ENCODE peak calls at places on chromosome 5, in eight cellular contexts. Z, B, X, K, A, L, G and O are unnamed samples. For H3K4me1, the result is how much of the 10 kb centered on the place peaks cover.

GRCh38 chr5:90421136-90421535 is 11.6 kb upstream of the CETN3 start:
- DNase-seq in Z (peak), A (peak), K (no peak), B (peak), G (peak), L (no peak), X (no peak), O (no peak)

GRCh38 chr5:113520429-113520828 is 6.9 kb downstream of the YTHDC2 start:
- DNase-seq in B (peak), X (no peak), G (no peak), A (no peak), K (no peak), Z (no peak), L (peak), O (no peak)

GRCh38 chr5:65326912-65327311 is 154.8 kb downstream of the ADAMTS6 start:
- DNase-seq in K (no peak), L (no peak), G (no peak), B (peak), A (no peak), Z (no peak), X (no peak), O (no peak)

GRCh38 chr5:55160493-55161209 is 680 bp downstream of the GPX8 start:
- DNase-seq in K (no peak), B (peak), X (peak), Z (peak), A (no peak), L (no peak), G (no peak), O (peak)

GRCh38 chr5:113232667-113233066 is 202.1 kb downstream of the TSSK1B start:
- DNase-seq in G (no peak), B (no peak), Z (no peak), K (no peak), X (peak), A (no peak), L (no peak), O (no peak)

GRCh38 chr5:136036293-136036911 is 7.6 kb downstream of the TGFBI start:
- DNase-seq in L (no peak), G (no peak), Z (no peak), X (no peak), B (no peak), K (peak), A (no peak), O (no peak)

GRCh38 chr5:76855961-76856360 is 6.1 kb downstream of the S100Z start:
- DNase-seq in A (no peak), K (no peak), G (peak), B (no peak), Z (no peak), L (peak), X (no peak), O (no peak)

GRCh38 chr5:134714120-134714519 is 24.2 kb upstream of the CAMLG start:
- DNase-seq in A (no peak), X (no peak), K (no peak), B (no peak), Z (no peak), L (no peak), G (no peak), O (no peak)

GRCh38 chr5:82164957-82165698 is 113.0 kb downstream of the RPS23 start:
- DNase-seq in A (peak), B (peak), X (no peak), G (peak), Z (no peak), L (no peak), K (no peak), O (no peak)

GRCh38 chr5:159345861-159346260 is 15.6 kb upstream of the IL12B start:
- DNase-seq in G (no peak), A (no peak), Z (no peak), X (no peak), B (no peak), L (no peak), K (no peak), O (no peak)

GRCh38 chr5:132193165-132193694 is 34.4 kb downstream of the P4HA2 start:
- DNase-seq in Z (no peak), G (no peak), A (no peak), B (no peak), X (no peak), K (no peak), L (no peak), O (no peak)

GRCh38 chr5:111407562-111407961 is 104.8 kb downstream of the STARD4 start:
- DNase-seq in X (no peak), B (no peak), K (no peak), Z (no peak), L (no peak), G (no peak), A (no peak), O (no peak)

GRCh38 chr5:6478793-6479192 is 30.1 kb downstream of the UBE2QL1 start:
- DNase-seq in K (no peak), G (no peak), B (no peak), X (no peak), Z (no peak), A (peak), L (no peak), O (no peak)

GRCh38 chr5:12704955-12705354 is 800.7 kb upstream of the CTNND2 start:
- DNase-seq in A (no peak), Z (peak), L (no peak), K (no peak), X (no peak), G (no peak), B (no peak), O (no peak)

GRCh38 chr5:145203193-145203592 is 631.9 kb downstream of the PRELID2 start:
- DNase-seq in G (no peak), B (peak), Z (no peak), K (no peak), X (no peak), L (no peak), A (no peak), O (no peak)

GRCh38 chr5:112779531-112779930 is 41.8 kb downstream of the APC start:
- DNase-seq in A (no peak), B (peak), L (no peak), G (no peak), K (no peak), X (no peak), Z (no peak), O (no peak)

GRCh38 chr5:164335837-164336236 is 830.4 kb downstream of the MAT2B start:
- DNase-seq in K (no peak), X (no peak), G (no peak), B (peak), Z (no peak), L (no peak), A (no peak), O (no peak)

GRCh38 chr5:71740015-71740753 is 21.1 kb downstream of the CARTPT start:
- DNase-seq in Z (no peak), L (no peak), G (no peak), B (no peak), K (no peak), A (no peak), X (no peak), O (no peak)

GRCh38 chr5:59069438-59070079 is 486.7 kb downstream of the RAB3C start:
- DNase-seq in K (no peak), X (peak), B (peak), Z (no peak), A (peak), G (no peak), L (no peak), O (no peak)

GRCh38 chr5:170937914-170938313 is 76.1 kb downstream of the RANBP17 start:
- DNase-seq in B (no peak), G (peak), L (no peak), K (no peak), X (no peak), A (no peak), Z (no peak), O (no peak)

GRCh38 chr5:124996023-124996763 is 249.8 kb upstream of the ZNF608 start:
- DNase-seq in A (no peak), L (no peak), Z (peak), K (no peak), G (no peak), B (peak), X (no peak), O (no peak)

GRCh38 chr5:1931590-1932138 is 48.9 kb upstream of the IRX4 start:
- DNase-seq in A (peak), X (peak), Z (no peak), G (no peak), K (no peak), L (no peak), B (no peak), O (no peak)

GRCh38 chr5:34957857-34958690 is 28.7 kb downstream of the DNAJC21 start:
- DNase-seq in L (peak), G (peak), X (no peak), B (peak), K (no peak), A (peak), Z (peak), O (peak)

GRCh38 chr5:852018-852417 is 1.2 kb upstream of the ZDHHC11 start:
- DNase-seq in L (no peak), K (no peak), Z (no peak), G (no peak), B (no peak), A (no peak), X (no peak), O (no peak)

GRCh38 chr5:96522635-96523355 is 89.7 kb upstream of the PCSK1 start:
- DNase-seq in X (no peak), A (no peak), G (no peak), L (no peak), B (no peak), K (no peak), Z (no peak), O (no peak)

GRCh38 chr5:28517691-28518090 is 1479.3 kb upstream of the CDH9 start:
- DNase-seq in L (no peak), G (no peak), X (no peak), Z (no peak), A (no peak), B (no peak), K (no peak), O (no peak)

GRCh38 chr5:119789411-119790117 is 160.2 kb downstream of the FAM170A start:
- DNase-seq in Z (no peak), L (no peak), B (no peak), G (no peak), A (no peak), X (no peak), K (no peak), O (no peak)

GRCh38 chr5:136028782-136029742 is at the start of gene TGFBI:
- DNase-seq in L (no peak), Z (peak), G (peak), A (no peak), X (peak), K (peak), B (peak), O (peak)

GRCh38 chr5:64347308-64347707 is 158.5 kb upstream of the RGS7BP start:
- DNase-seq in X (no peak), K (no peak), B (no peak), A (no peak), Z (no peak), G (no peak), L (no peak), O (no peak)

GRCh38 chr5:36932056-36932455 is 55.5 kb downstream of the NIPBL start:
- DNase-seq in Z (no peak), X (no peak), A (no peak), B (no peak), K (no peak), G (no peak), L (no peak), O (no peak)
- H3K4me1 ChIP-seq in Z (under half), X (half or more), A (under half), B (under half), K (half or more), G (under half), L (under half), O (under half)

GRCh38 chr5:157548513-157549282 is 26.9 kb downstream of the ADAM19 start:
- DNase-seq in A (no peak), K (no peak), G (no peak), L (no peak), X (no peak), B (peak), Z (no peak), O (no peak)
- H3K4me1 ChIP-seq in A (under half), K (half or more), G (under half), L (half or more), X (half or more), B (under half), Z (half or more), O (under half)

GRCh38 chr5:67014957-67015400 is 181.6 kb downstream of the CD180 start:
- DNase-seq in L (no peak), X (no peak), B (no peak), Z (no peak), G (no peak), K (no peak), A (no peak), O (no peak)
- H3K4me1 ChIP-seq in L (under half), X (half or more), B (under half), Z (half or more), G (under half), K (half or more), A (under half), O (under half)

GRCh38 chr5:169094586-169095409 is 206.1 kb downstream of the SLIT3 start:
- DNase-seq in X (no peak), A (no peak), B (peak), K (no peak), Z (no peak), L (no peak), G (no peak), O (no peak)

GRCh38 chr5:169097374-169097831 is 203.5 kb downstream of the SLIT3 start:
- DNase-seq in Z (no peak), A (no peak), X (no peak), G (no peak), K (no peak), L (no peak), B (peak), O (no peak)

GRCh38 chr5:169097897-169098296 is 203.0 kb downstream of the SLIT3 start:
- DNase-seq in A (no peak), G (no peak), L (no peak), B (no peak), K (no peak), Z (no peak), X (no peak), O (no peak)

GRCh38 chr5:169095410-169095772 is 205.5 kb downstream of the SLIT3 start:
- DNase-seq in L (no peak), K (no peak), A (no peak), X (no peak), G (no peak), B (no peak), Z (no peak), O (no peak)

GRCh38 chr5:169095976-169096375 is 205.0 kb downstream of the SLIT3 start:
- DNase-seq in K (no peak), X (no peak), A (no peak), Z (no peak), L (no peak), G (no peak), B (no peak), O (no peak)
- H3K4me1 ChIP-seq in K (under half), X (under half), A (under half), Z (half or more), L (under half), G (under half), B (under half), O (under half)

DNA sequence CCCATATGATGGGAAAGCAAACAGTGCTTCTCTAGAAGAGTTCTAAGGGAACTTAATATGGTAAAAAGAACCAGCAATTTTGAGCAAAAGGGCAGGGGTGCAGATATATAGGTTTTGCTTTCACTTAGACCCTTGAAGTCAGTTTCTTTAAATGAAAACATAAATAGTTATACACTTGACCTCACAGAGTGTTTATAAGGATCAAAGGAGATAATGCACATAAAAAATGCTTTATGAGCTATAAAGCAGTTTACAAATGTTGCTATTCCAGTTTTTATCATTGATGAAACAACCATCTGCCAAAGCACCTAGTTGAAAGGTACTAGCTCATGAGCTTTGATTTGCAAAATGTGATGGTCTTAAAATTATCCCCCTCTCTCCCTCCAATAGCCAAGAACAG is 45.7 kb downstream of the ITGA2 start:
- DNase-seq in K (no peak), A (no peak), X (no peak), B (no peak), L (no peak), G (no peak), Z (no peak), O (no peak)
- H3K4me1 ChIP-seq in K (under half), A (under half), X (under half), B (under half), L (under half), G (under half), Z (under half), O (under half)

GRCh38 chr5:143699121-143699520 is 112.8 kb upstream of the HMHB1 start:
- DNase-seq in G (no peak), B (no peak), Z (no peak), X (no peak), K (no peak), L (no peak), A (no peak), O (no peak)

GRCh38 chr5:143700994-143701393 is 111.0 kb upstream of the HMHB1 start:
- DNase-seq in Z (no peak), B (no peak), G (no peak), A (no peak), K (no peak), X (no peak), L (no peak), O (no peak)

GRCh38 chr5:143695941-143696340 is 116.0 kb upstream of the HMHB1 start:
- DNase-seq in L (no peak), K (no peak), A (no peak), B (peak), X (no peak), G (no peak), Z (no peak), O (no peak)

GRCh38 chr5:143696920-143697319 is 115.0 kb upstream of the HMHB1 start:
- DNase-seq in B (no peak), L (no peak), G (no peak), X (no peak), A (no peak), K (no peak), Z (no peak), O (no peak)

GRCh38 chr5:143698534-143698933 is 113.4 kb upstream of the HMHB1 start:
- DNase-seq in X (no peak), G (no peak), B (no peak), Z (no peak), L (no peak), K (no peak), A (no peak), O (no peak)
- H3K4me1 ChIP-seq in X (under half), G (under half), B (under half), Z (under half), L (under half), K (under half), A (under half), O (under half)